ENCODE peak calls at places on chromosomes 16 and 17, in eight cellular contexts. One of them, this sample, is unnamed.
A peak's percentile ranks its signal among the peaks of the same experiment; 100 is the strongest.

GRCh38 chr17:74345433-74346241 is 16.0 kb downstream of the BTBD17 start:
- DNase-seq in A673: no peak
- DNase-seq in kidney epithelial cell: no peak
- DNase-seq in WTC11: no peak
- DNase-seq in lower lobe of right lung: no peak
- DNase-seq in GM13977: no peak
- DNase-seq in pancreas: no peak
- DNase-seq in body of pancreas: no peak
- DNase-seq in this sample: peak; percentile 8

GRCh38 chr17:40791116-40791515 is 8.6 kb downstream of the KRT28 start:
- DNase-seq in A673: no peak
- DNase-seq in kidney epithelial cell: no peak
- DNase-seq in WTC11: no peak
- DNase-seq in lower lobe of right lung: no peak
- DNase-seq in GM13977: no peak
- DNase-seq in pancreas: no peak
- DNase-seq in body of pancreas: no peak
- DNase-seq in this sample: no peak

GRCh38 chr16:69711115-69711740 is 15.1 kb downstream of the NQO1 start:
- DNase-seq in A673: no peak
- DNase-seq in kidney epithelial cell: peak; percentile 63
- DNase-seq in WTC11: no peak
- DNase-seq in lower lobe of right lung: no peak
- DNase-seq in GM13977: no peak
- DNase-seq in pancreas: peak; percentile 83
- DNase-seq in body of pancreas: peak; percentile 93
- DNase-seq in this sample: no peak

GRCh38 chr16:84595052-84595481 is 22.8 kb downstream of the COTL1 start:
- DNase-seq in A673: no peak
- DNase-seq in kidney epithelial cell: no peak
- DNase-seq in WTC11: no peak
- DNase-seq in lower lobe of right lung: peak; percentile 24
- DNase-seq in GM13977: no peak
- DNase-seq in pancreas: peak; percentile 64
- DNase-seq in body of pancreas: peak; percentile 73
- DNase-seq in this sample: no peak

GRCh38 chr16:87416826-87417471 is 24.8 kb downstream of the MAP1LC3B start:
- DNase-seq in A673: peak; percentile 58
- DNase-seq in kidney epithelial cell: no peak
- DNase-seq in WTC11: no peak
- DNase-seq in lower lobe of right lung: no peak
- DNase-seq in GM13977: no peak
- DNase-seq in pancreas: no peak
- DNase-seq in body of pancreas: peak; percentile 30
- DNase-seq in this sample: no peak

GRCh38 chr16:70685061-70685937 is 554 bp downstream of the MTSS2 start:
- DNase-seq in A673: peak; percentile 42
- DNase-seq in kidney epithelial cell: no peak
- DNase-seq in WTC11: no peak
- DNase-seq in lower lobe of right lung: no peak
- DNase-seq in GM13977: peak; percentile 74
- DNase-seq in pancreas: no peak
- DNase-seq in body of pancreas: no peak
- DNase-seq in this sample: peak; percentile 60

GRCh38 chr16:51243836-51244483 is 92.9 kb upstream of the SALL1 start:
- DNase-seq in A673: no peak
- DNase-seq in kidney epithelial cell: peak; percentile 19
- DNase-seq in WTC11: no peak
- DNase-seq in lower lobe of right lung: no peak
- DNase-seq in GM13977: no peak
- DNase-seq in pancreas: peak; percentile 43
- DNase-seq in body of pancreas: peak; percentile 61
- DNase-seq in this sample: no peak

GRCh38 chr17:81097943-81098308 is 63.0 kb downstream of the BAIAP2 start:
- DNase-seq in A673: no peak
- DNase-seq in kidney epithelial cell: no peak
- DNase-seq in WTC11: no peak
- DNase-seq in lower lobe of right lung: peak; percentile 76
- DNase-seq in GM13977: no peak
- DNase-seq in pancreas: no peak
- DNase-seq in body of pancreas: peak; percentile 33
- DNase-seq in this sample: no peak

GRCh38 chr17:60415146-60415545 is 7.1 kb upstream of the CHCT1 start:
- DNase-seq in A673: no peak
- DNase-seq in kidney epithelial cell: no peak
- DNase-seq in WTC11: no peak
- DNase-seq in lower lobe of right lung: no peak
- DNase-seq in GM13977: no peak
- DNase-seq in pancreas: no peak
- DNase-seq in body of pancreas: no peak
- DNase-seq in this sample: no peak

GRCh38 chr17:2055494-2056220 is 754 bp downstream of the HIC1 start:
- DNase-seq in A673: no peak
- DNase-seq in kidney epithelial cell: no peak
- DNase-seq in WTC11: no peak
- DNase-seq in lower lobe of right lung: no peak
- DNase-seq in GM13977: peak; percentile 84
- DNase-seq in pancreas: no peak
- DNase-seq in body of pancreas: no peak
- DNase-seq in this sample: no peak

GRCh38 chr17:47895254-47895855 is 681 bp upstream of the SP2 start:
- DNase-seq in A673: no peak
- DNase-seq in kidney epithelial cell: no peak
- DNase-seq in WTC11: no peak
- DNase-seq in lower lobe of right lung: peak; percentile 67
- DNase-seq in GM13977: no peak
- DNase-seq in pancreas: no peak
- DNase-seq in body of pancreas: peak; percentile 28
- DNase-seq in this sample: no peak

GRCh38 chr16:49952386-49952785 is 72.6 kb upstream of the CNEP1R1 start:
- DNase-seq in A673: peak; percentile 83
- DNase-seq in kidney epithelial cell: peak; percentile 21
- DNase-seq in WTC11: no peak
- DNase-seq in lower lobe of right lung: no peak
- DNase-seq in GM13977: no peak
- DNase-seq in pancreas: no peak
- DNase-seq in body of pancreas: no peak
- DNase-seq in this sample: no peak

GRCh38 chr16:83268164-83268563 is 539.6 kb upstream of the HSBP1 start:
- DNase-seq in A673: no peak
- DNase-seq in kidney epithelial cell: no peak
- DNase-seq in WTC11: no peak
- DNase-seq in lower lobe of right lung: no peak
- DNase-seq in GM13977: no peak
- DNase-seq in pancreas: no peak
- DNase-seq in body of pancreas: no peak
- DNase-seq in this sample: no peak

GRCh38 chr16:31134091-31134571 is 1.4 kb downstream of the PRSS8 start:
- DNase-seq in A673: no peak
- DNase-seq in kidney epithelial cell: no peak
- DNase-seq in WTC11: no peak
- DNase-seq in lower lobe of right lung: no peak
- DNase-seq in GM13977: no peak
- DNase-seq in pancreas: peak; percentile 41
- DNase-seq in body of pancreas: peak; percentile 60
- DNase-seq in this sample: no peak

GRCh38 chr17:79945591-79946255 is 89.9 kb downstream of the TBC1D16 start:
- DNase-seq in A673: no peak
- DNase-seq in kidney epithelial cell: no peak
- DNase-seq in WTC11: no peak
- DNase-seq in lower lobe of right lung: peak; percentile 27
- DNase-seq in GM13977: no peak
- DNase-seq in pancreas: no peak
- DNase-seq in body of pancreas: no peak
- DNase-seq in this sample: no peak

GRCh38 chr16:84530590-84530989 is 26.1 kb upstream of the MEAK7 start:
- DNase-seq in A673: no peak
- DNase-seq in kidney epithelial cell: no peak
- DNase-seq in WTC11: no peak
- DNase-seq in lower lobe of right lung: no peak
- DNase-seq in GM13977: no peak
- DNase-seq in pancreas: no peak
- DNase-seq in body of pancreas: no peak
- DNase-seq in this sample: no peak

GRCh38 chr16:88008835-88009234 is 57.6 kb downstream of the BANP start:
- DNase-seq in A673: no peak
- DNase-seq in kidney epithelial cell: no peak
- DNase-seq in WTC11: no peak
- DNase-seq in lower lobe of right lung: no peak
- DNase-seq in GM13977: no peak
- DNase-seq in pancreas: no peak
- DNase-seq in body of pancreas: no peak
- DNase-seq in this sample: no peak

GRCh38 chr16:2466667-2467300 is 4.3 kb upstream of the NTN3 start:
- DNase-seq in A673: no peak
- DNase-seq in kidney epithelial cell: no peak
- DNase-seq in WTC11: no peak
- DNase-seq in lower lobe of right lung: no peak
- DNase-seq in GM13977: no peak
- DNase-seq in pancreas: no peak
- DNase-seq in body of pancreas: no peak
- DNase-seq in this sample: no peak

GRCh38 chr16:2464333-2464732 is 4.4 kb downstream of the TEDC2 start:
- DNase-seq in A673: no peak
- DNase-seq in kidney epithelial cell: no peak
- DNase-seq in WTC11: no peak
- DNase-seq in lower lobe of right lung: no peak
- DNase-seq in GM13977: no peak
- DNase-seq in pancreas: no peak
- DNase-seq in body of pancreas: no peak
- DNase-seq in this sample: no peak

GRCh38 chr16:2468142-2468724 is 2.9 kb upstream of the NTN3 start:
- DNase-seq in A673: peak; percentile 64
- DNase-seq in kidney epithelial cell: no peak
- DNase-seq in WTC11: peak; percentile 37
- DNase-seq in lower lobe of right lung: no peak
- DNase-seq in GM13977: peak; percentile 82
- DNase-seq in pancreas: peak; percentile 19
- DNase-seq in body of pancreas: no peak
- DNase-seq in this sample: peak; percentile 82

GRCh38 chr16:2467301-2468141 is 3.6 kb upstream of the NTN3 start:
- DNase-seq in A673: peak; percentile 93
- DNase-seq in kidney epithelial cell: no peak
- DNase-seq in WTC11: peak; percentile 73
- DNase-seq in lower lobe of right lung: peak; percentile 77
- DNase-seq in GM13977: peak; percentile 82
- DNase-seq in pancreas: peak; percentile 62
- DNase-seq in body of pancreas: peak; percentile 71
- DNase-seq in this sample: peak; percentile 58

DNA sequence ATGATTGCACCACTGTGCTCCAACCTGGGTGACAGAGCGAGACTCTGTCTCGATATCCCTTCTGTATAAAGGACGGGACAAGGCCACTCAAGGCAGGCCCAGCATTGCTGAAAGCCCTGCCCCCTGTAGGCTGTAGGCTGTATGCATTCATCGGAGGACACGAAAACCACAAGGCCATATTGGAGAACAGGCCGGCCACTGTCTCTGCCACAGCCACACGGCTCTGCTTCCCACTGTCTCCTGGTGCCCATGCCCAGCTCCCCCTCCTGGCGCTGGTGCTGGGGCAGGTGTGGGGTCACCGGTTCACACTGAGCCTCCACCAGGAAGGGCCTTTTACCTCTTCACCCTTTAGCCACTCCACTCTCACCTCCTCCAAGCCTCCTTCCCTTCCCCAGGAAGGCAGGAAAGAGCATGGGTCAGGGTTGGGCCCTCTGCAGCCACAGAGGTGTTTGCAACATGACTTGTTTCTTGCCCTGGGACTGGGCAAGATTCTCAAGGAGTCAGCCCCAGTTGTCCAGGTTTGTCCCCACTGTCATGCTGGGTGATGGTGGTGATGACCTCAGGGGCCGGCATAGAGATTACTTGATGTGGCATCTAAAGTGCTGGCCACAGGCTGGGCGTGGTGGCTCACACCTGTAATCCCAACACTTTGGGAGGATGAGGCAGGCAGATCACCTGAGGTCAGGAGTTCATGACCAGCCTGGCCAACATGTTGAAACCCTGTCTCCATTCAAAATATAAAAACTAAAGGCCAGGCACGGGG is 5.3 kb upstream of the NTN3 start:
- DNase-seq in A673: peak; percentile 58
- DNase-seq in kidney epithelial cell: no peak
- DNase-seq in WTC11: peak; percentile 50
- DNase-seq in lower lobe of right lung: no peak
- DNase-seq in GM13977: no peak
- DNase-seq in pancreas: no peak
- DNase-seq in body of pancreas: no peak
- DNase-seq in this sample: no peak
- TF ChIP-seq CTCF in A673: peak; percentile 54
- TF ChIP-seq CTCF in kidney epithelial cell: no peak
- TF ChIP-seq CTCF in WTC11: no peak
- TF ChIP-seq CTCF in lower lobe of right lung: no peak
- TF ChIP-seq CTCF in GM13977: peak; percentile 34
- TF ChIP-seq CTCF in pancreas: no peak
- TF ChIP-seq CTCF in body of pancreas: no peak
- TF ChIP-seq CTCF in this sample: peak; percentile 31

GRCh38 chr17:64154321-64155089 is 24.6 kb upstream of the ERN1 start:
- DNase-seq in A673: no peak
- DNase-seq in kidney epithelial cell: no peak
- DNase-seq in WTC11: no peak
- DNase-seq in lower lobe of right lung: no peak
- DNase-seq in GM13977: no peak
- DNase-seq in pancreas: no peak
- DNase-seq in body of pancreas: no peak
- DNase-seq in this sample: no peak
- TF ChIP-seq CTCF in A673: no peak
- TF ChIP-seq CTCF in kidney epithelial cell: no peak
- TF ChIP-seq CTCF in WTC11: no peak
- TF ChIP-seq CTCF in lower lobe of right lung: no peak
- TF ChIP-seq CTCF in GM13977: no peak
- TF ChIP-seq CTCF in pancreas: no peak
- TF ChIP-seq CTCF in body of pancreas: no peak
- TF ChIP-seq CTCF in this sample: no peak

DNA sequence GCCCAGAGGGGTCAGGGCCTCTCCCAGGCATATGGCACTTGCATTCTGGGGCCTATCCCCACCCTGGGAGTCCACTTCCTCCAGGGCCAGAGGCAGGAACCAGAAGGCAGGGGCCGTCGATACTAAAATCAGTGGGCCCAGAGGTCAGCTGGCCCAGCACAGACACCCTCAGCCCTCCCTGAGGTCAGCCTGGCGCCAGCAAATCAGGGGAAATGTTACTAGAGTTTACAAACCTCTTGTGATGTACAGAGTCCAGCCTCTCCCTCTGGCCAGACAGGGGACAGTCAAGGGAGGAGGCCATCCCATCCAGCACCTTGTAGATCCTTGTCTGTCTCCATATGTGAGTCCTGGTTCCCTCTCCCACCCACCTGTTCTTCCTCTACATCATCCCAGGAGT is 10.8 kb downstream of the CDH5 start:
- DNase-seq in A673: no peak
- DNase-seq in kidney epithelial cell: no peak
- DNase-seq in WTC11: no peak
- DNase-seq in lower lobe of right lung: no peak
- DNase-seq in GM13977: no peak
- DNase-seq in pancreas: no peak
- DNase-seq in body of pancreas: no peak
- DNase-seq in this sample: no peak
- TF ChIP-seq CTCF in A673: no peak
- TF ChIP-seq CTCF in kidney epithelial cell: no peak
- TF ChIP-seq CTCF in WTC11: no peak
- TF ChIP-seq CTCF in lower lobe of right lung: no peak
- TF ChIP-seq CTCF in GM13977: no peak
- TF ChIP-seq CTCF in pancreas: no peak
- TF ChIP-seq CTCF in body of pancreas: no peak
- TF ChIP-seq CTCF in this sample: no peak

GRCh38 chr17:15882058-15882720 is 62.7 kb upstream of the ADORA2B start:
- DNase-seq in A673: no peak
- DNase-seq in kidney epithelial cell: no peak
- DNase-seq in WTC11: peak; percentile 58
- DNase-seq in lower lobe of right lung: no peak
- DNase-seq in GM13977: no peak
- DNase-seq in pancreas: no peak
- DNase-seq in body of pancreas: no peak
- DNase-seq in this sample: peak; percentile 31
- TF ChIP-seq CTCF in A673: no peak
- TF ChIP-seq CTCF in kidney epithelial cell: peak; percentile 17
- TF ChIP-seq CTCF in WTC11: no peak
- TF ChIP-seq CTCF in lower lobe of right lung: peak; percentile 8
- TF ChIP-seq CTCF in GM13977: no peak
- TF ChIP-seq CTCF in pancreas: no peak
- TF ChIP-seq CTCF in body of pancreas: no peak
- TF ChIP-seq CTCF in this sample: no peak